ENCODE peak calls at places on chromosomes 7 and 10, in ten cellular contexts. P is stimulated activated CD8-positive, alpha-beta memory T cell treated with anti-CD3 and anti-CD28 coated beads, Interleukin-12 subunit alpha, Interleukin-12 subunit beta, amount 100 ng/mL, for 1 hour; G is H9; H is astrocyte of the spinal cord; Z is NCI-H1694 treated with DMSO at 0.1 percent for 48 hours; D is osteocyte; M is COR-L47; R is stimulated activated CD4-positive, alpha-beta T cell treated with anti-CD3 and anti-CD28 coated beads, Interleukin-4, amount 100 ng/mL, for 4 hours; O is NCI-H524 treated with DMSO at 0.1 percent for 48 hours; S is NCI-H446. C is an unnamed sample.

GRCh38 chr7:17371656-17372524 is 73.4 kb downstream of the AHR start:
- DNase-seq in P (no peak), G (no peak), H (peak), Z (no peak), D (no peak), M (no peak), R (no peak), O (no peak), S (no peak), C (no peak)

GRCh38 chr7:81725003-81725402 is 44.8 kb downstream of the HGF start:
- DNase-seq in P (no peak), G (no peak), H (peak), Z (no peak), D (no peak), M (no peak), R (no peak), O (no peak), S (no peak), C (no peak)

GRCh38 chr7:156722427-156722826 is 81.9 kb downstream of the RNF32 start:
- DNase-seq in P (no peak), G (no peak), H (no peak), Z (no peak), D (no peak), M (peak), R (no peak), O (no peak), S (no peak), C (no peak)

GRCh38 chr7:142956951-142957623 is 5.1 kb downstream of the KEL start:
- DNase-seq in P (no peak), G (no peak), H (no peak), Z (no peak), D (no peak), M (no peak), R (no peak), O (no peak), S (no peak), C (no peak)

GRCh38 chr10:28959850-28960501 is 282.7 kb downstream of the BAMBI start:
- DNase-seq in P (no peak), G (no peak), H (no peak), Z (no peak), D (no peak), M (no peak), R (no peak), O (no peak), S (no peak), C (no peak)

GRCh38 chr10:71771821-71772617 is 1.3 kb downstream of the VSIR start:
- DNase-seq in P (peak), G (no peak), H (peak), Z (no peak), D (no peak), M (no peak), R (peak), O (no peak), S (no peak), C (no peak)

GRCh38 chr7:119482209-119482608 is 790.8 kb upstream of the KCND2 start:
- DNase-seq in P (no peak), G (peak), H (peak), Z (peak), D (no peak), M (no peak), R (no peak), O (peak), S (no peak), C (no peak)

GRCh38 chr10:24457661-24458318 is 248.9 kb downstream of the KIAA1217 start:
- DNase-seq in P (no peak), G (no peak), H (no peak), Z (no peak), D (peak), M (no peak), R (no peak), O (no peak), S (no peak), C (no peak)

GRCh38 chr7:132371948-132372347 is 204.3 kb downstream of the PLXNA4 start:
- DNase-seq in P (no peak), G (no peak), H (no peak), Z (no peak), D (no peak), M (no peak), R (no peak), O (no peak), S (no peak), C (no peak)

GRCh38 chr7:1665721-1666250 is 4.3 kb upstream of the ELFN1 start:
- DNase-seq in P (no peak), G (peak), H (no peak), Z (peak), D (no peak), M (no peak), R (no peak), O (no peak), S (no peak), C (no peak)

GRCh38 chr10:93313798-93314197 is 168.3 kb downstream of the MYOF start:
- DNase-seq in P (no peak), G (no peak), H (peak), Z (no peak), D (no peak), M (no peak), R (no peak), O (no peak), S (no peak), C (no peak)

GRCh38 chr10:59073456-59074053 is 102.9 kb upstream of the PHYHIPL start:
- DNase-seq in P (no peak), G (no peak), H (no peak), Z (no peak), D (no peak), M (no peak), R (no peak), O (no peak), S (no peak), C (no peak)

GRCh38 chr7:29106128-29106988 is 40.0 kb downstream of the CPVL start:
- DNase-seq in P (no peak), G (peak), H (peak), Z (peak), D (no peak), M (peak), R (no peak), O (no peak), S (no peak), C (peak)

GRCh38 chr10:102581401-102581800 is 62.9 kb upstream of the TRIM8 start:
- DNase-seq in P (no peak), G (no peak), H (no peak), Z (no peak), D (no peak), M (no peak), R (no peak), O (no peak), S (no peak), C (peak)

GRCh38 chr7:12800501-12800900 is 113.1 kb downstream of the ARL4A start:
- DNase-seq in P (no peak), G (no peak), H (no peak), Z (no peak), D (no peak), M (no peak), R (no peak), O (no peak), S (no peak), C (no peak)

GRCh38 chr10:6920072-6921019 is 340.3 kb upstream of the PRKCQ start:
- DNase-seq in P (peak), G (peak), H (peak), Z (no peak), D (no peak), M (peak), R (peak), O (peak), S (no peak), C (peak)

GRCh38 chr10:71812016-71812912 is 38.8 kb downstream of the PSAP start:
- DNase-seq in P (peak), G (peak), H (peak), Z (no peak), D (no peak), M (peak), R (peak), O (no peak), S (no peak), C (no peak)

GRCh38 chr7:37360469-37360868 is 88.2 kb downstream of the ELMO1 start:
- DNase-seq in P (no peak), G (no peak), H (no peak), Z (no peak), D (no peak), M (no peak), R (no peak), O (no peak), S (no peak), C (no peak)

GRCh38 chr7:27046854-27047549 is 48.8 kb downstream of the HOXA1 start:
- DNase-seq in P (no peak), G (no peak), H (peak), Z (no peak), D (no peak), M (no peak), R (no peak), O (no peak), S (no peak), C (no peak)

GRCh38 chr10:58743466-58744115 is 230.9 kb downstream of the BICC1 start:
- DNase-seq in P (no peak), G (no peak), H (peak), Z (no peak), D (no peak), M (peak), R (no peak), O (no peak), S (no peak), C (no peak)

GRCh38 chr10:28468707-28469483 is 64.0 kb upstream of the WAC start:
- DNase-seq in P (no peak), G (no peak), H (no peak), Z (no peak), D (peak), M (no peak), R (no peak), O (no peak), S (no peak), C (no peak)

GRCh38 chr7:116601426-116601825 is 70.6 kb upstream of the MET start:
- DNase-seq in P (no peak), G (no peak), H (no peak), Z (no peak), D (no peak), M (no peak), R (no peak), O (no peak), S (no peak), C (no peak)

GRCh38 chr7:130273081-130273699 is 6.5 kb downstream of the CPA2 start:
- DNase-seq in P (no peak), G (peak), H (peak), Z (peak), D (no peak), M (no peak), R (peak), O (peak), S (peak), C (peak)

GRCh38 chr7:137878333-137878961 is 31.7 kb upstream of the DGKI start:
- DNase-seq in P (no peak), G (no peak), H (peak), Z (no peak), D (no peak), M (no peak), R (no peak), O (no peak), S (no peak), C (peak)

GRCh38 chr7:81244213-81244612 is 325.4 kb upstream of the SEMA3C start:
- DNase-seq in P (no peak), G (no peak), H (no peak), Z (no peak), D (no peak), M (no peak), R (no peak), O (no peak), S (peak), C (no peak)

GRCh38 chr7:50761722-50762121 is 21.0 kb downstream of the GRB10 start:
- DNase-seq in P (no peak), G (no peak), H (no peak), Z (no peak), D (no peak), M (no peak), R (no peak), O (no peak), S (no peak), C (no peak)

GRCh38 chr10:17943033-17943745 is 8.5 kb upstream of the SLC39A12 start:
- DNase-seq in P (no peak), G (no peak), H (no peak), Z (no peak), D (no peak), M (no peak), R (no peak), O (no peak), S (no peak), C (no peak)

GRCh38 chr7:51774178-51774577 is 457.6 kb upstream of the COBL start:
- DNase-seq in P (no peak), G (peak), H (no peak), Z (no peak), D (no peak), M (no peak), R (no peak), O (no peak), S (no peak), C (no peak)

GRCh38 chr7:18378989-18379605 is 116.5 kb upstream of the HDAC9 start:
- DNase-seq in P (no peak), G (no peak), H (no peak), Z (no peak), D (no peak), M (no peak), R (no peak), O (no peak), S (no peak), C (no peak)

GRCh38 chr7:143284591-143285453 is at the start of gene TMEM139:
- DNase-seq in P (no peak), G (peak), H (no peak), Z (no peak), D (no peak), M (no peak), R (no peak), O (no peak), S (no peak), C (no peak)

GRCh38 chr7:157299613-157300405 is 37.0 kb upstream of the DNAJB6 start:
- DNase-seq in P (no peak), G (no peak), H (no peak), Z (no peak), D (no peak), M (no peak), R (no peak), O (no peak), S (no peak), C (no peak)